ENCODE peak calls at places on chromosomes 5 and 9, in nine cellular contexts. One of them, this sample, is unnamed.
A peak's percentile ranks its signal among the peaks of the same experiment; 100 is the strongest.

GRCh38 chr5:36422957-36423356 is 121.3 kb upstream of the RANBP3L start:
- DNase-seq in stimulated activated CD8-positive, alpha-beta memory T cell treated with anti-CD3 and anti-CD28 coated beads, Interleukin-15, amount 100 ng/mL, for 48 hours: no peak
- DNase-seq in right cardiac atrium: no peak
- DNase-seq in progenitor cell of endocrine pancreas: no peak
- DNase-seq in DMS 273 treated with DMSO at 0.1 percent for 48 hours: no peak
- DNase-seq in A172: no peak
- DNase-seq in NCI-H1417: no peak
- DNase-seq in HEK293T: no peak
- DNase-seq in heart right ventricle: no peak
- DNase-seq in this sample: no peak

GRCh38 chr9:68951879-68952659 is 61.8 kb downstream of the PRKACG start:
- DNase-seq in stimulated activated CD8-positive, alpha-beta memory T cell treated with anti-CD3 and anti-CD28 coated beads, Interleukin-15, amount 100 ng/mL, for 48 hours: no peak
- DNase-seq in right cardiac atrium: no peak
- DNase-seq in progenitor cell of endocrine pancreas: no peak
- DNase-seq in DMS 273 treated with DMSO at 0.1 percent for 48 hours: no peak
- DNase-seq in A172: no peak
- DNase-seq in NCI-H1417: no peak
- DNase-seq in HEK293T: no peak
- DNase-seq in heart right ventricle: no peak
- DNase-seq in this sample: peak; percentile 70

GRCh38 chr5:167063788-167064187 is 1227.7 kb upstream of the WWC1 start:
- DNase-seq in stimulated activated CD8-positive, alpha-beta memory T cell treated with anti-CD3 and anti-CD28 coated beads, Interleukin-15, amount 100 ng/mL, for 48 hours: no peak
- DNase-seq in right cardiac atrium: no peak
- DNase-seq in progenitor cell of endocrine pancreas: no peak
- DNase-seq in DMS 273 treated with DMSO at 0.1 percent for 48 hours: no peak
- DNase-seq in A172: no peak
- DNase-seq in NCI-H1417: no peak
- DNase-seq in HEK293T: no peak
- DNase-seq in heart right ventricle: no peak
- DNase-seq in this sample: no peak

GRCh38 chr9:69471433-69471832 is 146.4 kb downstream of the ENTREP1 start:
- DNase-seq in stimulated activated CD8-positive, alpha-beta memory T cell treated with anti-CD3 and anti-CD28 coated beads, Interleukin-15, amount 100 ng/mL, for 48 hours: no peak
- DNase-seq in right cardiac atrium: no peak
- DNase-seq in progenitor cell of endocrine pancreas: no peak
- DNase-seq in DMS 273 treated with DMSO at 0.1 percent for 48 hours: no peak
- DNase-seq in A172: no peak
- DNase-seq in NCI-H1417: no peak
- DNase-seq in HEK293T: no peak
- DNase-seq in heart right ventricle: no peak
- DNase-seq in this sample: no peak

GRCh38 chr5:102312586-102312985 is 16.5 kb upstream of the SLCO4C1 start:
- DNase-seq in stimulated activated CD8-positive, alpha-beta memory T cell treated with anti-CD3 and anti-CD28 coated beads, Interleukin-15, amount 100 ng/mL, for 48 hours: no peak
- DNase-seq in right cardiac atrium: no peak
- DNase-seq in progenitor cell of endocrine pancreas: no peak
- DNase-seq in DMS 273 treated with DMSO at 0.1 percent for 48 hours: no peak
- DNase-seq in A172: no peak
- DNase-seq in NCI-H1417: no peak
- DNase-seq in HEK293T: no peak
- DNase-seq in heart right ventricle: no peak
- DNase-seq in this sample: no peak

GRCh38 chr5:173583384-173583783 is 33.1 kb downstream of the BOD1 start:
- DNase-seq in stimulated activated CD8-positive, alpha-beta memory T cell treated with anti-CD3 and anti-CD28 coated beads, Interleukin-15, amount 100 ng/mL, for 48 hours: no peak
- DNase-seq in right cardiac atrium: no peak
- DNase-seq in progenitor cell of endocrine pancreas: no peak
- DNase-seq in DMS 273 treated with DMSO at 0.1 percent for 48 hours: no peak
- DNase-seq in A172: no peak
- DNase-seq in NCI-H1417: no peak
- DNase-seq in HEK293T: no peak
- DNase-seq in heart right ventricle: no peak
- DNase-seq in this sample: no peak

GRCh38 chr9:18477121-18477705 is 3.3 kb downstream of the ADAMTSL1 start:
- DNase-seq in stimulated activated CD8-positive, alpha-beta memory T cell treated with anti-CD3 and anti-CD28 coated beads, Interleukin-15, amount 100 ng/mL, for 48 hours: no peak
- DNase-seq in right cardiac atrium: no peak
- DNase-seq in progenitor cell of endocrine pancreas: no peak
- DNase-seq in DMS 273 treated with DMSO at 0.1 percent for 48 hours: no peak
- DNase-seq in A172: no peak
- DNase-seq in NCI-H1417: no peak
- DNase-seq in HEK293T: no peak
- DNase-seq in heart right ventricle: no peak
- DNase-seq in this sample: no peak

GRCh38 chr9:21789541-21790037 is 12.8 kb upstream of the MTAP start:
- DNase-seq in stimulated activated CD8-positive, alpha-beta memory T cell treated with anti-CD3 and anti-CD28 coated beads, Interleukin-15, amount 100 ng/mL, for 48 hours: no peak
- DNase-seq in right cardiac atrium: peak; percentile 39
- DNase-seq in progenitor cell of endocrine pancreas: no peak
- DNase-seq in DMS 273 treated with DMSO at 0.1 percent for 48 hours: peak; percentile 67
- DNase-seq in A172: no peak
- DNase-seq in NCI-H1417: no peak
- DNase-seq in HEK293T: peak; percentile 75
- DNase-seq in heart right ventricle: no peak
- DNase-seq in this sample: peak; percentile 78

GRCh38 chr9:22211588-22212360 is 202.7 kb upstream of the CDKN2B start:
- DNase-seq in stimulated activated CD8-positive, alpha-beta memory T cell treated with anti-CD3 and anti-CD28 coated beads, Interleukin-15, amount 100 ng/mL, for 48 hours: no peak
- DNase-seq in right cardiac atrium: no peak
- DNase-seq in progenitor cell of endocrine pancreas: no peak
- DNase-seq in DMS 273 treated with DMSO at 0.1 percent for 48 hours: no peak
- DNase-seq in A172: no peak
- DNase-seq in NCI-H1417: no peak
- DNase-seq in HEK293T: no peak
- DNase-seq in heart right ventricle: no peak
- DNase-seq in this sample: no peak

GRCh38 chr9:14813336-14814020 is 90.9 kb upstream of the CER1 start:
- DNase-seq in stimulated activated CD8-positive, alpha-beta memory T cell treated with anti-CD3 and anti-CD28 coated beads, Interleukin-15, amount 100 ng/mL, for 48 hours: no peak
- DNase-seq in right cardiac atrium: no peak
- DNase-seq in progenitor cell of endocrine pancreas: no peak
- DNase-seq in DMS 273 treated with DMSO at 0.1 percent for 48 hours: no peak
- DNase-seq in A172: peak; percentile 10
- DNase-seq in NCI-H1417: no peak
- DNase-seq in HEK293T: no peak
- DNase-seq in heart right ventricle: no peak
- DNase-seq in this sample: no peak

GRCh38 chr5:50340757-50341156 is 100.3 kb downstream of the EMB start:
- DNase-seq in stimulated activated CD8-positive, alpha-beta memory T cell treated with anti-CD3 and anti-CD28 coated beads, Interleukin-15, amount 100 ng/mL, for 48 hours: no peak
- DNase-seq in right cardiac atrium: no peak
- DNase-seq in progenitor cell of endocrine pancreas: no peak
- DNase-seq in DMS 273 treated with DMSO at 0.1 percent for 48 hours: no peak
- DNase-seq in A172: no peak
- DNase-seq in NCI-H1417: no peak
- DNase-seq in HEK293T: no peak
- DNase-seq in heart right ventricle: no peak
- DNase-seq in this sample: no peak

GRCh38 chr9:134655591-134656333 is 14.2 kb downstream of the COL5A1 start:
- DNase-seq in stimulated activated CD8-positive, alpha-beta memory T cell treated with anti-CD3 and anti-CD28 coated beads, Interleukin-15, amount 100 ng/mL, for 48 hours: no peak
- DNase-seq in right cardiac atrium: no peak
- DNase-seq in progenitor cell of endocrine pancreas: no peak
- DNase-seq in DMS 273 treated with DMSO at 0.1 percent for 48 hours: no peak
- DNase-seq in A172: no peak
- DNase-seq in NCI-H1417: no peak
- DNase-seq in HEK293T: no peak
- DNase-seq in heart right ventricle: no peak
- DNase-seq in this sample: no peak

GRCh38 chr9:71004196-71004595 is 117.2 kb downstream of the TRPM3 start:
- DNase-seq in stimulated activated CD8-positive, alpha-beta memory T cell treated with anti-CD3 and anti-CD28 coated beads, Interleukin-15, amount 100 ng/mL, for 48 hours: no peak
- DNase-seq in right cardiac atrium: no peak
- DNase-seq in progenitor cell of endocrine pancreas: no peak
- DNase-seq in DMS 273 treated with DMSO at 0.1 percent for 48 hours: no peak
- DNase-seq in A172: no peak
- DNase-seq in NCI-H1417: no peak
- DNase-seq in HEK293T: no peak
- DNase-seq in heart right ventricle: no peak
- DNase-seq in this sample: no peak

GRCh38 chr5:176533390-176533789 is 3.8 kb downstream of the RNF44 start:
- DNase-seq in stimulated activated CD8-positive, alpha-beta memory T cell treated with anti-CD3 and anti-CD28 coated beads, Interleukin-15, amount 100 ng/mL, for 48 hours: no peak
- DNase-seq in right cardiac atrium: no peak
- DNase-seq in progenitor cell of endocrine pancreas: no peak
- DNase-seq in DMS 273 treated with DMSO at 0.1 percent for 48 hours: no peak
- DNase-seq in A172: no peak
- DNase-seq in NCI-H1417: no peak
- DNase-seq in HEK293T: no peak
- DNase-seq in heart right ventricle: peak; percentile 46
- DNase-seq in this sample: peak; percentile 47

GRCh38 chr9:69317894-69318293 is 7.1 kb upstream of the ENTREP1 start:
- DNase-seq in stimulated activated CD8-positive, alpha-beta memory T cell treated with anti-CD3 and anti-CD28 coated beads, Interleukin-15, amount 100 ng/mL, for 48 hours: peak; percentile 50
- DNase-seq in right cardiac atrium: no peak
- DNase-seq in progenitor cell of endocrine pancreas: no peak
- DNase-seq in DMS 273 treated with DMSO at 0.1 percent for 48 hours: no peak
- DNase-seq in A172: no peak
- DNase-seq in NCI-H1417: no peak
- DNase-seq in HEK293T: no peak
- DNase-seq in heart right ventricle: no peak
- DNase-seq in this sample: no peak

GRCh38 chr5:109239501-109239900 is 170.3 kb downstream of the PJA2 start:
- DNase-seq in stimulated activated CD8-positive, alpha-beta memory T cell treated with anti-CD3 and anti-CD28 coated beads, Interleukin-15, amount 100 ng/mL, for 48 hours: no peak
- DNase-seq in right cardiac atrium: no peak
- DNase-seq in progenitor cell of endocrine pancreas: no peak
- DNase-seq in DMS 273 treated with DMSO at 0.1 percent for 48 hours: no peak
- DNase-seq in A172: no peak
- DNase-seq in NCI-H1417: no peak
- DNase-seq in HEK293T: no peak
- DNase-seq in heart right ventricle: no peak
- DNase-seq in this sample: no peak

GRCh38 chr9:5230554-5230953 is 665 bp upstream of the INSL4 start:
- DNase-seq in stimulated activated CD8-positive, alpha-beta memory T cell treated with anti-CD3 and anti-CD28 coated beads, Interleukin-15, amount 100 ng/mL, for 48 hours: no peak
- DNase-seq in right cardiac atrium: no peak
- DNase-seq in progenitor cell of endocrine pancreas: no peak
- DNase-seq in DMS 273 treated with DMSO at 0.1 percent for 48 hours: no peak
- DNase-seq in A172: no peak
- DNase-seq in NCI-H1417: no peak
- DNase-seq in HEK293T: no peak
- DNase-seq in heart right ventricle: no peak
- DNase-seq in this sample: no peak

GRCh38 chr9:136535070-136535469 is 10.8 kb downstream of the NOTCH1 start:
- DNase-seq in stimulated activated CD8-positive, alpha-beta memory T cell treated with anti-CD3 and anti-CD28 coated beads, Interleukin-15, amount 100 ng/mL, for 48 hours: no peak
- DNase-seq in right cardiac atrium: no peak
- DNase-seq in progenitor cell of endocrine pancreas: no peak
- DNase-seq in DMS 273 treated with DMSO at 0.1 percent for 48 hours: no peak
- DNase-seq in A172: no peak
- DNase-seq in NCI-H1417: no peak
- DNase-seq in HEK293T: no peak
- DNase-seq in heart right ventricle: no peak
- DNase-seq in this sample: no peak

GRCh38 chr9:92188969-92189781 is 74.0 kb upstream of the SPTLC1 start:
- DNase-seq in stimulated activated CD8-positive, alpha-beta memory T cell treated with anti-CD3 and anti-CD28 coated beads, Interleukin-15, amount 100 ng/mL, for 48 hours: no peak
- DNase-seq in right cardiac atrium: no peak
- DNase-seq in progenitor cell of endocrine pancreas: no peak
- DNase-seq in DMS 273 treated with DMSO at 0.1 percent for 48 hours: no peak
- DNase-seq in A172: no peak
- DNase-seq in NCI-H1417: no peak
- DNase-seq in HEK293T: no peak
- DNase-seq in heart right ventricle: no peak
- DNase-seq in this sample: no peak

GRCh38 chr9:37747271-37747753 is 6.3 kb upstream of the TRMT10B start:
- DNase-seq in stimulated activated CD8-positive, alpha-beta memory T cell treated with anti-CD3 and anti-CD28 coated beads, Interleukin-15, amount 100 ng/mL, for 48 hours: peak; percentile 43
- DNase-seq in right cardiac atrium: peak; percentile 39
- DNase-seq in progenitor cell of endocrine pancreas: peak; percentile 32
- DNase-seq in DMS 273 treated with DMSO at 0.1 percent for 48 hours: peak; percentile 62
- DNase-seq in A172: peak; percentile 51
- DNase-seq in NCI-H1417: peak; percentile 27
- DNase-seq in HEK293T: peak; percentile 83
- DNase-seq in heart right ventricle: peak; percentile 30
- DNase-seq in this sample: peak; percentile 63

GRCh38 chr5:392431-392988 is 50.5 kb upstream of the EXOC3 start:
- DNase-seq in stimulated activated CD8-positive, alpha-beta memory T cell treated with anti-CD3 and anti-CD28 coated beads, Interleukin-15, amount 100 ng/mL, for 48 hours: peak; percentile 86
- DNase-seq in right cardiac atrium: no peak
- DNase-seq in progenitor cell of endocrine pancreas: no peak
- DNase-seq in DMS 273 treated with DMSO at 0.1 percent for 48 hours: no peak
- DNase-seq in A172: peak; percentile 58
- DNase-seq in NCI-H1417: no peak
- DNase-seq in HEK293T: no peak
- DNase-seq in heart right ventricle: no peak
- DNase-seq in this sample: no peak

GRCh38 chr5:139710370-139711066 is 62.4 kb downstream of the CXXC5 start:
- DNase-seq in stimulated activated CD8-positive, alpha-beta memory T cell treated with anti-CD3 and anti-CD28 coated beads, Interleukin-15, amount 100 ng/mL, for 48 hours: peak; percentile 24
- DNase-seq in right cardiac atrium: peak; percentile 66
- DNase-seq in progenitor cell of endocrine pancreas: no peak
- DNase-seq in DMS 273 treated with DMSO at 0.1 percent for 48 hours: peak; percentile 37
- DNase-seq in A172: peak; percentile 70
- DNase-seq in NCI-H1417: peak; percentile 71
- DNase-seq in HEK293T: peak; percentile 37
- DNase-seq in heart right ventricle: peak; percentile 48
- DNase-seq in this sample: peak; percentile 59

GRCh38 chr5:90518666-90519065 is 10.7 kb downstream of the LYSMD3 start:
- DNase-seq in stimulated activated CD8-positive, alpha-beta memory T cell treated with anti-CD3 and anti-CD28 coated beads, Interleukin-15, amount 100 ng/mL, for 48 hours: no peak
- DNase-seq in right cardiac atrium: no peak
- DNase-seq in progenitor cell of endocrine pancreas: no peak
- DNase-seq in DMS 273 treated with DMSO at 0.1 percent for 48 hours: no peak
- DNase-seq in A172: peak; percentile 41
- DNase-seq in NCI-H1417: peak; percentile 31
- DNase-seq in HEK293T: no peak
- DNase-seq in heart right ventricle: no peak
- DNase-seq in this sample: no peak

GRCh38 chr5:93305984-93306383 is 275.0 kb downstream of the NR2F1-AS1 start:
- DNase-seq in stimulated activated CD8-positive, alpha-beta memory T cell treated with anti-CD3 and anti-CD28 coated beads, Interleukin-15, amount 100 ng/mL, for 48 hours: no peak
- DNase-seq in right cardiac atrium: no peak
- DNase-seq in progenitor cell of endocrine pancreas: no peak
- DNase-seq in DMS 273 treated with DMSO at 0.1 percent for 48 hours: no peak
- DNase-seq in A172: no peak
- DNase-seq in NCI-H1417: no peak
- DNase-seq in HEK293T: no peak
- DNase-seq in heart right ventricle: no peak
- DNase-seq in this sample: no peak

GRCh38 chr5:38796000-38796738 is 49.6 kb upstream of the OSMR start:
- DNase-seq in stimulated activated CD8-positive, alpha-beta memory T cell treated with anti-CD3 and anti-CD28 coated beads, Interleukin-15, amount 100 ng/mL, for 48 hours: no peak
- DNase-seq in right cardiac atrium: no peak
- DNase-seq in progenitor cell of endocrine pancreas: no peak
- DNase-seq in DMS 273 treated with DMSO at 0.1 percent for 48 hours: no peak
- DNase-seq in A172: no peak
- DNase-seq in NCI-H1417: no peak
- DNase-seq in HEK293T: no peak
- DNase-seq in heart right ventricle: peak; percentile 25
- DNase-seq in this sample: peak; percentile 54

GRCh38 chr5:116732591-116732990 is 158.0 kb upstream of the SEMA6A start:
- DNase-seq in stimulated activated CD8-positive, alpha-beta memory T cell treated with anti-CD3 and anti-CD28 coated beads, Interleukin-15, amount 100 ng/mL, for 48 hours: no peak
- DNase-seq in right cardiac atrium: no peak
- DNase-seq in progenitor cell of endocrine pancreas: no peak
- DNase-seq in DMS 273 treated with DMSO at 0.1 percent for 48 hours: no peak
- DNase-seq in A172: no peak
- DNase-seq in NCI-H1417: no peak
- DNase-seq in HEK293T: no peak
- DNase-seq in heart right ventricle: no peak
- DNase-seq in this sample: no peak

GRCh38 chr5:168899673-168900072 is 320.5 kb upstream of the PANK3 start:
- DNase-seq in stimulated activated CD8-positive, alpha-beta memory T cell treated with anti-CD3 and anti-CD28 coated beads, Interleukin-15, amount 100 ng/mL, for 48 hours: no peak
- DNase-seq in right cardiac atrium: no peak
- DNase-seq in progenitor cell of endocrine pancreas: no peak
- DNase-seq in DMS 273 treated with DMSO at 0.1 percent for 48 hours: no peak
- DNase-seq in A172: no peak
- DNase-seq in NCI-H1417: no peak
- DNase-seq in HEK293T: no peak
- DNase-seq in heart right ventricle: no peak
- DNase-seq in this sample: no peak

GRCh38 chr5:88119535-88119934 is 149.1 kb downstream of the TMEM161B start:
- DNase-seq in stimulated activated CD8-positive, alpha-beta memory T cell treated with anti-CD3 and anti-CD28 coated beads, Interleukin-15, amount 100 ng/mL, for 48 hours: no peak
- DNase-seq in right cardiac atrium: no peak
- DNase-seq in progenitor cell of endocrine pancreas: no peak
- DNase-seq in DMS 273 treated with DMSO at 0.1 percent for 48 hours: no peak
- DNase-seq in A172: no peak
- DNase-seq in NCI-H1417: no peak
- DNase-seq in HEK293T: no peak
- DNase-seq in heart right ventricle: no peak
- DNase-seq in this sample: no peak

GRCh38 chr5:131977212-131977604 is 31.7 kb upstream of the MEIKIN start:
- DNase-seq in stimulated activated CD8-positive, alpha-beta memory T cell treated with anti-CD3 and anti-CD28 coated beads, Interleukin-15, amount 100 ng/mL, for 48 hours: no peak
- DNase-seq in right cardiac atrium: no peak
- DNase-seq in progenitor cell of endocrine pancreas: no peak
- DNase-seq in DMS 273 treated with DMSO at 0.1 percent for 48 hours: no peak
- DNase-seq in A172: no peak
- DNase-seq in NCI-H1417: no peak
- DNase-seq in HEK293T: no peak
- DNase-seq in heart right ventricle: no peak
- DNase-seq in this sample: no peak

GRCh38 chr9:70525553-70525952 is 111.1 kb upstream of the KLF9 start:
- DNase-seq in stimulated activated CD8-positive, alpha-beta memory T cell treated with anti-CD3 and anti-CD28 coated beads, Interleukin-15, amount 100 ng/mL, for 48 hours: no peak
- DNase-seq in right cardiac atrium: no peak
- DNase-seq in progenitor cell of endocrine pancreas: no peak
- DNase-seq in DMS 273 treated with DMSO at 0.1 percent for 48 hours: no peak
- DNase-seq in A172: no peak
- DNase-seq in NCI-H1417: no peak
- DNase-seq in HEK293T: no peak
- DNase-seq in heart right ventricle: no peak
- DNase-seq in this sample: no peak

GRCh38 chr9:128895556-128895955 is 13.6 kb downstream of the LRRC8A start:
- DNase-seq in stimulated activated CD8-positive, alpha-beta memory T cell treated with anti-CD3 and anti-CD28 coated beads, Interleukin-15, amount 100 ng/mL, for 48 hours: no peak
- DNase-seq in right cardiac atrium: no peak
- DNase-seq in progenitor cell of endocrine pancreas: no peak
- DNase-seq in DMS 273 treated with DMSO at 0.1 percent for 48 hours: no peak
- DNase-seq in A172: no peak
- DNase-seq in NCI-H1417: no peak
- DNase-seq in HEK293T: no peak
- DNase-seq in heart right ventricle: no peak
- DNase-seq in this sample: no peak

This sample was measured in globus pallidus.